ENCODE peak calls at places on chromosomes 5 and 9, in five cellular contexts. P is OCI-LY7, H is fibroblast of gingiva, R is NCI-H510A treated with DMSO at 0.1 percent for 48 hours, Z is H54. C is an unnamed sample.
A peak's percentile ranks its signal among the peaks of the same experiment; 100 is the strongest.

GRCh38 chr5:103273952-103274351 is 15.4 kb downstream of the MACIR start:
- DNase-seq in R (no peak), H (no peak), Z (no peak), P (no peak), C (no peak)

GRCh38 chr9:88791105-88791805 is 200.0 kb upstream of the S1PR3 start:
- DNase-seq in R (no peak), H (peak; percentile 89), P (no peak), Z (no peak), C (peak; percentile 73)

GRCh38 chr5:32692066-32692746 is 18.9 kb upstream of the NPR3 start:
- DNase-seq in R (no peak), Z (no peak), P (no peak), H (peak; percentile 82), C (peak; percentile 53)

GRCh38 chr5:862367-863243 is 11.8 kb upstream of the ZDHHC11 start:
- DNase-seq in Z (peak; percentile 43), H (no peak), P (no peak), R (peak; percentile 65), C (no peak)

GRCh38 chr9:15374310-15374709 is 48.4 kb upstream of the SNAPC3 start:
- DNase-seq in H (no peak), Z (no peak), R (no peak), P (peak; percentile 14), C (no peak)

GRCh38 chr5:179260324-179261070 is 84.8 kb downstream of the ADAMTS2 start:
- DNase-seq in Z (no peak), H (no peak), P (no peak), R (no peak), C (no peak)

GRCh38 chr9:114906922-114907571 is 23.3 kb downstream of the TNFSF8 start:
- DNase-seq in H (peak; percentile 44), P (no peak), R (peak; percentile 86), Z (no peak), C (no peak)

GRCh38 chr5:124867064-124867707 is 120.7 kb upstream of the ZNF608 start:
- DNase-seq in Z (no peak), H (peak; percentile 84), R (no peak), P (no peak), C (peak; percentile 56)

GRCh38 chr9:38281196-38281595 is 111.3 kb upstream of the ALDH1B1 start:
- DNase-seq in P (no peak), R (no peak), H (no peak), Z (no peak), C (no peak)

GRCh38 chr9:137123459-137123819 is 8.9 kb upstream of the DPP7 start:
- DNase-seq in R (no peak), Z (no peak), P (peak; percentile 39), H (no peak), C (no peak)

GRCh38 chr5:110333384-110333783 is 393.1 kb downstream of the TMEM232 start:
- DNase-seq in Z (no peak), R (no peak), P (peak; percentile 15), H (no peak), C (no peak)

GRCh38 chr5:115184780-115185179 is 15.1 kb upstream of the TRIM36 start:
- DNase-seq in Z (no peak), P (no peak), R (no peak), H (peak; percentile 41), C (no peak)

GRCh38 chr9:91549177-91549576 is 125.5 kb upstream of the NFIL3 start:
- DNase-seq in Z (no peak), P (no peak), H (no peak), R (no peak), C (no peak)

GRCh38 chr5:115850771-115851416 is 9.2 kb downstream of the AP3S1 start:
- DNase-seq in Z (no peak), H (peak; percentile 52), P (no peak), R (no peak), C (no peak)

GRCh38 chr5:152593388-152593787 is 188.3 kb upstream of the NMUR2 start:
- DNase-seq in H (no peak), Z (no peak), P (peak; percentile 1), R (no peak), C (no peak)

GRCh38 chr5:34487202-34487879 is 168.8 kb upstream of the RAI14 start:
- DNase-seq in Z (no peak), H (peak; percentile 96), R (peak; percentile 95), P (no peak), C (peak; percentile 83)

GRCh38 chr5:10286552-10287227 is 21.0 kb downstream of the CMBL start:
- DNase-seq in H (peak; percentile 73), R (no peak), Z (no peak), P (no peak), C (no peak)

GRCh38 chr5:5497132-5497748 is 74.8 kb downstream of the ICE1 start:
- DNase-seq in H (peak; percentile 59), P (peak; percentile 39), Z (peak; percentile 76), R (peak; percentile 85), C (peak; percentile 8)

GRCh38 chr5:43429706-43430105 is 17.5 kb upstream of the CCL28 start:
- DNase-seq in H (no peak), P (no peak), Z (no peak), R (no peak), C (no peak)

GRCh38 chr9:71941998-71942567 is 30.6 kb downstream of the C9orf85 start:
- DNase-seq in H (peak; percentile 35), Z (no peak), R (no peak), P (no peak), C (no peak)

GRCh38 chr5:39447059-39447458 is 22.3 kb upstream of the DAB2 start:
- DNase-seq in P (no peak), H (peak; percentile 46), R (no peak), Z (peak; percentile 25), C (no peak)